ENCODE peak calls at places on chromosomes 6 and 20, in eight cellular contexts. O is activated CD4-positive, alpha-beta memory T cell treated with anti-CD3 and anti-CD28 coated beads for 36 hours; D is ovary; Q is RPMI7951; Z is NCI-H345; Y is cerebellar cortex; B is omental fat pad; K is GM03348. S is an unnamed sample.
A peak's percentile ranks its signal among the peaks of the same experiment; 100 is the strongest.

GRCh38 chr20:57698867-57699275 is 10.9 kb downstream of the PMEPA1 start:
- DNase-seq in O (peak; percentile 40), D (no peak), Q (peak; percentile 81), Z (no peak), Y (no peak), B (no peak), K (no peak), S (no peak)

GRCh38 chr6:124334359-124334758 is 530.7 kb downstream of the NKAIN2 start:
- DNase-seq in O (no peak), D (no peak), Q (no peak), Z (no peak), Y (no peak), B (no peak), K (no peak), S (no peak)

GRCh38 chr6:134844120-134844519 is 105.8 kb downstream of the ALDH8A1 start:
- DNase-seq in O (no peak), D (no peak), Q (no peak), Z (no peak), Y (no peak), B (no peak), K (no peak), S (no peak)

GRCh38 chr6:56649053-56649769 is 6.5 kb upstream of the DST start:
- DNase-seq in O (no peak), D (no peak), Q (no peak), Z (peak; percentile 80), Y (no peak), B (no peak), K (no peak), S (no peak)

GRCh38 chr20:38986663-38987062 is 24.5 kb downstream of the DHX35 start:
- DNase-seq in O (no peak), D (no peak), Q (no peak), Z (no peak), Y (no peak), B (no peak), K (no peak), S (no peak)

GRCh38 chr6:104462811-104463599 is 396.7 kb downstream of the HACE1 start:
- DNase-seq in O (no peak), D (no peak), Q (no peak), Z (no peak), Y (no peak), B (no peak), K (no peak), S (no peak)

GRCh38 chr20:36886859-36887778 is 11.2 kb downstream of the TLDC2 start:
- DNase-seq in O (peak; percentile 90), D (peak; percentile 83), Q (peak; percentile 79), Z (peak; percentile 88), Y (peak; percentile 90), B (peak; percentile 77), K (peak; percentile 92), S (peak; percentile 83)

GRCh38 chr6:31784270-31784925 is 7.3 kb upstream of the VWA7 start:
- DNase-seq in O (no peak), D (no peak), Q (no peak), Z (no peak), Y (no peak), B (no peak), K (no peak), S (no peak)

GRCh38 chr6:151690768-151691562 is 116.5 kb upstream of the ESR1 start:
- DNase-seq in O (peak; percentile 63), D (no peak), Q (peak; percentile 68), Z (no peak), Y (no peak), B (no peak), K (peak; percentile 51), S (no peak)

GRCh38 chr6:137277971-137278602 is 58.9 kb upstream of the IFNGR1 start:
- DNase-seq in O (no peak), D (no peak), Q (peak; percentile 77), Z (no peak), Y (no peak), B (no peak), K (peak; percentile 61), S (no peak)

GRCh38 chr20:10511507-10512231 is 76.6 kb downstream of the SLX4IP start:
- DNase-seq in O (peak; percentile 87), D (peak; percentile 73), Q (peak; percentile 100), Z (peak; percentile 56), Y (peak; percentile 45), B (peak; percentile 80), K (peak; percentile 83), S (peak; percentile 54)

GRCh38 chr20:10376271-10377075 is 57.5 kb downstream of the MKKS start:
- DNase-seq in O (no peak), D (no peak), Q (peak; percentile 82), Z (no peak), Y (no peak), B (no peak), K (peak; percentile 9), S (no peak)

GRCh38 chr6:9412951-9413559 is 977.7 kb upstream of the SLC35B3 start:
- DNase-seq in O (peak; percentile 12), D (no peak), Q (peak; percentile 45), Z (no peak), Y (peak; percentile 5), B (no peak), K (no peak), S (peak; percentile 7)

GRCh38 chr20:43379239-43379917 is 78.3 kb upstream of the SRSF6 start:
- DNase-seq in O (no peak), D (no peak), Q (peak; percentile 91), Z (no peak), Y (no peak), B (no peak), K (peak; percentile 85), S (no peak)

S was measured in heart right ventricle.